ENCODE peak calls at places on chromosomes 1 and 21, in four cellular contexts. I is pancreas, T is bronchial epithelial cell, L is PC-3. J is an unnamed sample. For H3K36me3, the result is how much of the 10 kb centered on the place peaks cover.

GRCh38 chr1:10909697-10910489 is 102.6 kb upstream of the TARDBP start:
- DNase-seq in T (peak), I (peak), L (peak), J (peak)

GRCh38 chr1:78441921-78442320 is 48.9 kb upstream of the PTGFR start:
- DNase-seq in L (no peak), I (no peak), T (no peak), J (no peak)

GRCh38 chr1:53265581-53265980 is 27.3 kb upstream of the MAGOH start:
- DNase-seq in I (no peak), L (peak), T (no peak), J (no peak)

GRCh38 chr1:113694910-113695309 is 64.4 kb downstream of the PHTF1 start:
- DNase-seq in T (no peak), I (no peak), L (no peak), J (no peak)

GRCh38 chr1:18232052-18232451 is 124.5 kb downstream of the IGSF21 start:
- DNase-seq in T (no peak), L (no peak), I (no peak), J (no peak)

GRCh38 chr1:155073377-155074272 is 5.0 kb upstream of the EFNA3 start:
- DNase-seq in I (no peak), L (no peak), T (peak), J (no peak)

GRCh38 chr1:26010800-26011199 is 10.8 kb upstream of the EXTL1 start:
- DNase-seq in I (no peak), L (no peak), T (no peak), J (no peak)

GRCh38 chr1:67760030-67760821 is 73.0 kb downstream of the GNG12 start:
- DNase-seq in T (peak), L (peak), I (no peak), J (peak)

GRCh38 chr1:245153645-245154428 is 948 bp upstream of the KIF26B start:
- DNase-seq in L (peak), I (peak), T (peak), J (no peak)

GRCh38 chr21:45471229-45472052 is 66.5 kb downstream of the COL18A1 start:
- DNase-seq in L (peak), T (peak), I (no peak), J (peak)

GRCh38 chr1:84797603-84798002 is 95.4 kb downstream of the LPAR3 start:
- DNase-seq in I (no peak), T (peak), L (no peak), J (no peak)

GRCh38 chr1:150751443-150751842 is 14.1 kb downstream of the CTSS start:
- DNase-seq in L (no peak), I (no peak), T (no peak), J (no peak)
- H3K36me3 ChIP-seq in L (under half), I (under half), T (under half), J (under half)

GRCh38 chr1:180183426-180183825 is 28.8 kb downstream of the QSOX1 start:
- DNase-seq in T (no peak), I (peak), L (no peak), J (no peak)
- H3K36me3 ChIP-seq in T (under half), I (under half), L (half or more), J (under half)

DNA sequence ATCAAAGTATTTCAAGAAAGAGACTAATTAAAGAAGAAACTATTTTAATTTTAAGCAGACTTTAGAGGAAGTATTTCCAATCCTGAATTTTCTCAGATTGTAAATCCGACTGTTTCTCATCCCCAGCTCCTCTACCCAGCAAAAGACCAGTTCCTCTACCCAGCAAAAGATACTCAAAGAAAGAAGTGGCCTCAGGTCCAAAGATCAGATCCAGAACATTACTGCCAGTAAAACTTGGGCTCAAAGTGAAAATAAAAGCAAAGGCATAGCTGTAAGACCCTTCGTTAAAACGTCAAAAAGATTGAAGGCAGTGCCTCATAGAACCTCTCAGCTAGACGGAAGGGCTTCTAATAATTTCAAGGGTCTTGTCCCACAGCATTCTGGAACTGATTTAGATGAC is 50.0 kb downstream of the LRRC8B start:
- DNase-seq in L (no peak), I (no peak), T (no peak), J (no peak)
- H3K36me3 ChIP-seq in L (under half), I (under half), T (under half), J (under half)

DNA sequence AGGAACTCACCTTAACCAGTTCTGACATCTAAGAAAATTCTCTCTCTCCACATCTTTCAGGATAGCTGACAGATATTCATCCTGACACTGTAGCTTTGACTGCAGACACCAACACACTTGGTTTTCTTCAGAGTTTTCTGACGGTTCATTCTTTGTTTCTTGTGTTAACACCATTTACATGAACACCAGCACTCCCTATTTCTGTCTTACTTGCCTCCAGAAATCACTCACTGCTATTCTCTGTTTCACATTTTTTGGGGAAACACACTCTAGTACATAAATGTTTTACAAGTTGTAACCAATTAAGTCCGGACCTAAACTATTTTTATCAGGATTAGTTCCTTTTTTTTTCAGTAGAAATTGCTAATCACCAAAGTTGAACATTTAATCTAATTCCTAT is 15.4 kb downstream of the FLVCR1 start:
- DNase-seq in T (no peak), I (no peak), L (no peak), J (no peak)
- H3K36me3 ChIP-seq in T (under half), I (under half), L (under half), J (under half)

DNA sequence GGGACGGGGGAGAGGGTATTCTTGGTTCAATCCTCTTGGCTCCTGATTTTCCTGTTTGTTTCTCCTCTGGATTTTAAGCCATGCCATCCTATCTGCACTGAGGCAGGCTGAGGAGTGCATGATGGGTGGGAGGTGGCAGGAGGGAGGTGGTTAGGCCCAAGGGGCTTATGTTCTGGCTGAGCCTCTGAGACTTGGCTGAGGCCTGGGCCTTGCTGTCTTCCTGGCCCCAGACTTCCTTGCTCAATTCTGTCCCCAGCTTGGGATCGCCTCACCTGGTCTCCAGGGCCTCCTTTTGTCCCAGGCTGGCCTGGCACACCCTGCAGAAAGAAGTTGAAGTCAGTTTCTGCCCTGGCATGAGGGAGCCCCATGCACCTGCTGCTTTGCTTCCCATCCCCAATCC is 11.2 kb downstream of the COL9A2 start:
- DNase-seq in T (no peak), L (no peak), I (no peak), J (no peak)
- H3K36me3 ChIP-seq in T (under half), L (under half), I (under half), J (under half)

GRCh38 chr21:34133802-34134201 is 60.4 kb downstream of the MRPS6 start:
- DNase-seq in L (no peak), T (no peak), I (no peak), J (no peak)
- H3K36me3 ChIP-seq in L (under half), T (under half), I (under half), J (under half)

GRCh38 chr1:229535226-229535625 is 23.3 kb downstream of the ABCB10 start:
- DNase-seq in L (no peak), I (no peak), T (no peak), J (no peak)

GRCh38 chr1:229537894-229538293 is 20.6 kb downstream of the ABCB10 start:
- DNase-seq in T (no peak), I (no peak), L (no peak), J (no peak)

GRCh38 chr1:229536982-229537381 is 21.5 kb downstream of the ABCB10 start:
- DNase-seq in L (no peak), I (no peak), T (no peak), J (no peak)

GRCh38 chr1:229539868-229540506 is 18.5 kb downstream of the ABCB10 start:
- DNase-seq in L (no peak), I (no peak), T (no peak), J (no peak)

GRCh38 chr1:229538945-229539344 is 19.6 kb downstream of the ABCB10 start:
- DNase-seq in I (no peak), T (peak), L (no peak), J (no peak)
- H3K36me3 ChIP-seq in I (under half), T (under half), L (half or more), J (under half)

DNA sequence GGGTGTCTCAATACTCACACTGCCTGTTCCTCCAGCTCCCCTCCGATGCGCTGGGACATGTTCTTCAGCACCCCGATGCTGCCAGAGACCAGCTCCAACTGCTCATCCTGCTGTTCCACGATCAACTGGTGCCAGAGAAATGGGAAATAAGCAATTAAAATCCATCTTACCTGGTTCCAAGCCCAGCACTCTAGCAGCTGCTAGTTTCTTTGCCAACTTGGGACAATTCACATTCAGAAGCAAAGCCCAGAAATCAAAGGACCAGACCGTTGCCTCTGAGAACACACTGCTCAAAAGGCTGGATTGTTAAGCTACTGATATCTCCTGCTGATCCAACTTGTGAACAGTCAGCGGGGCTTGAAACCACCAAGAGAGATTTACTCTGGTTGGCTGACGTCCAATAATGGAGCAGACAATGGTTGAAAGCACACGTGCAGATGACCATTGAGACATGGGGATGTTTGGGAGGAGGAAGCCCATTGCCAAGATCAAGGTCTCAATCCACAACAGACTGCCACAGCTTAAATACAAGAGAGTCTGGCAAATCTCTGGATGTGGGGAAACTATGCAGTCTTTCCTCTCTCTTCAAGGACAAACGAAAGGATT is 34.3 kb downstream of the STX6 start:
- DNase-seq in L (no peak), I (no peak), T (no peak), J (no peak)
- H3K36me3 ChIP-seq in L (under half), I (under half), T (under half), J (under half)

GRCh38 chr1:31912087-31912780 is 25.9 kb downstream of the PTP4A2 start:
- DNase-seq in L (no peak), T (no peak), I (no peak), J (no peak)

GRCh38 chr1:31913968-31914367 is 24.2 kb downstream of the PTP4A2 start:
- DNase-seq in I (no peak), L (no peak), T (no peak), J (no peak)

GRCh38 chr1:31919591-31919990 is 18.6 kb downstream of the PTP4A2 start:
- DNase-seq in L (no peak), T (no peak), I (no peak), J (no peak)

GRCh38 chr1:31912839-31913239 is 25.3 kb downstream of the PTP4A2 start:
- DNase-seq in I (no peak), L (no peak), T (no peak), J (no peak)

GRCh38 chr1:31915438-31915837 is 22.7 kb downstream of the PTP4A2 start:
- DNase-seq in T (no peak), L (no peak), I (no peak), J (no peak)
- H3K36me3 ChIP-seq in T (under half), L (half or more), I (under half), J (under half)

J was measured in CD8-positive, alpha-beta T cell.